ENCODE peak calls at places on chromosomes 16 and 17, in ten cellular contexts. One of them, this sample, is unnamed.

GRCh38 chr17:40312893-40313659 is 4.1 kb downstream of the RARA start:
- DNase-seq in neural progenitor cell: no peak
- DNase-seq in epithelial cell of proximal tubule: no peak
- DNase-seq in GM23338: no peak
- DNase-seq in skeletal muscle cell: no peak
- DNase-seq in adrenal gland: no peak
- DNase-seq in mammary epithelial cell: no peak
- DNase-seq in tibial artery: no peak
- DNase-seq in Caco-2: no peak
- DNase-seq in cardiac muscle cell: no peak
- DNase-seq in this sample: peak; percentile 16

GRCh38 chr16:55832788-55833583 is at the start of gene CES1:
- DNase-seq in tibial artery: peak; percentile 85
- DNase-seq in neural progenitor cell: peak; percentile 88
- DNase-seq in epithelial cell of proximal tubule: no peak
- DNase-seq in GM23338: peak; percentile 67
- DNase-seq in skeletal muscle cell: no peak
- DNase-seq in adrenal gland: peak; percentile 31
- DNase-seq in cardiac muscle cell: no peak
- DNase-seq in mammary epithelial cell: no peak
- DNase-seq in Caco-2: peak; percentile 94
- DNase-seq in this sample: peak; percentile 89

GRCh38 chr17:37493249-37494027 is 3.7 kb downstream of the DUSP14 start:
- DNase-seq in tibial artery: no peak
- DNase-seq in adrenal gland: no peak
- DNase-seq in epithelial cell of proximal tubule: no peak
- DNase-seq in Caco-2: no peak
- DNase-seq in cardiac muscle cell: peak; percentile 56
- DNase-seq in GM23338: no peak
- DNase-seq in neural progenitor cell: no peak
- DNase-seq in mammary epithelial cell: peak; percentile 98
- DNase-seq in skeletal muscle cell: peak; percentile 55
- DNase-seq in this sample: no peak

GRCh38 chr17:40058151-40058784 is 4.1 kb upstream of the MED24 start:
- DNase-seq in Caco-2: no peak
- DNase-seq in neural progenitor cell: no peak
- DNase-seq in epithelial cell of proximal tubule: no peak
- DNase-seq in mammary epithelial cell: no peak
- DNase-seq in cardiac muscle cell: peak; percentile 59
- DNase-seq in adrenal gland: no peak
- DNase-seq in tibial artery: no peak
- DNase-seq in GM23338: no peak
- DNase-seq in skeletal muscle cell: no peak
- DNase-seq in this sample: no peak

GRCh38 chr17:63833026-63833740 is 5.7 kb upstream of the FTSJ3 start:
- DNase-seq in epithelial cell of proximal tubule: no peak
- DNase-seq in tibial artery: no peak
- DNase-seq in adrenal gland: no peak
- DNase-seq in mammary epithelial cell: no peak
- DNase-seq in skeletal muscle cell: no peak
- DNase-seq in cardiac muscle cell: no peak
- DNase-seq in neural progenitor cell: no peak
- DNase-seq in GM23338: no peak
- DNase-seq in Caco-2: no peak
- DNase-seq in this sample: no peak

GRCh38 chr16:305916-306315 is 23.0 kb downstream of the PDIA2 start:
- DNase-seq in tibial artery: no peak
- DNase-seq in adrenal gland: peak; percentile 42
- DNase-seq in neural progenitor cell: no peak
- DNase-seq in skeletal muscle cell: no peak
- DNase-seq in mammary epithelial cell: no peak
- DNase-seq in epithelial cell of proximal tubule: no peak
- DNase-seq in GM23338: no peak
- DNase-seq in Caco-2: no peak
- DNase-seq in cardiac muscle cell: no peak
- DNase-seq in this sample: no peak

GRCh38 chr17:73494955-73495349 is 149.3 kb downstream of the SDK2 start:
- DNase-seq in Caco-2: no peak
- DNase-seq in cardiac muscle cell: no peak
- DNase-seq in skeletal muscle cell: no peak
- DNase-seq in GM23338: no peak
- DNase-seq in adrenal gland: no peak
- DNase-seq in mammary epithelial cell: no peak
- DNase-seq in epithelial cell of proximal tubule: no peak
- DNase-seq in neural progenitor cell: no peak
- DNase-seq in tibial artery: no peak
- DNase-seq in this sample: no peak

GRCh38 chr17:75844530-75845057 is 390 bp upstream of the UNC13D start:
- DNase-seq in epithelial cell of proximal tubule: no peak
- DNase-seq in neural progenitor cell: no peak
- DNase-seq in skeletal muscle cell: no peak
- DNase-seq in adrenal gland: peak; percentile 80
- DNase-seq in GM23338: no peak
- DNase-seq in tibial artery: no peak
- DNase-seq in cardiac muscle cell: no peak
- DNase-seq in Caco-2: peak; percentile 56
- DNase-seq in mammary epithelial cell: peak; percentile 38
- DNase-seq in this sample: no peak

GRCh38 chr17:62859146-62859545 is 51.0 kb upstream of the MARCHF10 start:
- DNase-seq in GM23338: no peak
- DNase-seq in epithelial cell of proximal tubule: no peak
- DNase-seq in cardiac muscle cell: peak; percentile 90
- DNase-seq in tibial artery: peak; percentile 47
- DNase-seq in adrenal gland: no peak
- DNase-seq in skeletal muscle cell: peak; percentile 67
- DNase-seq in neural progenitor cell: no peak
- DNase-seq in Caco-2: no peak
- DNase-seq in mammary epithelial cell: no peak
- DNase-seq in this sample: no peak

GRCh38 chr17:45230410-45230786 is 8.7 kb downstream of the FMNL1 start:
- DNase-seq in epithelial cell of proximal tubule: no peak
- DNase-seq in cardiac muscle cell: no peak
- DNase-seq in GM23338: no peak
- DNase-seq in skeletal muscle cell: no peak
- DNase-seq in adrenal gland: no peak
- DNase-seq in neural progenitor cell: no peak
- DNase-seq in tibial artery: no peak
- DNase-seq in Caco-2: no peak
- DNase-seq in mammary epithelial cell: no peak
- DNase-seq in this sample: no peak

GRCh38 chr16:77374384-77374783 is 60.5 kb downstream of the ADAMTS18 start:
- DNase-seq in Caco-2: peak; percentile 59
- DNase-seq in mammary epithelial cell: peak; percentile 44
- DNase-seq in epithelial cell of proximal tubule: no peak
- DNase-seq in neural progenitor cell: no peak
- DNase-seq in skeletal muscle cell: no peak
- DNase-seq in adrenal gland: no peak
- DNase-seq in tibial artery: no peak
- DNase-seq in cardiac muscle cell: no peak
- DNase-seq in GM23338: peak; percentile 74
- DNase-seq in this sample: no peak

GRCh38 chr17:78817123-78817522 is 23.5 kb downstream of the USP36 start:
- DNase-seq in GM23338: no peak
- DNase-seq in adrenal gland: no peak
- DNase-seq in epithelial cell of proximal tubule: no peak
- DNase-seq in cardiac muscle cell: no peak
- DNase-seq in skeletal muscle cell: no peak
- DNase-seq in Caco-2: no peak
- DNase-seq in tibial artery: no peak
- DNase-seq in neural progenitor cell: no peak
- DNase-seq in mammary epithelial cell: no peak
- DNase-seq in this sample: no peak

GRCh38 chr17:39927928-39928867 is 666 bp downstream of the LRRC3C start:
- DNase-seq in tibial artery: peak; percentile 40
- DNase-seq in mammary epithelial cell: no peak
- DNase-seq in neural progenitor cell: peak; percentile 75
- DNase-seq in epithelial cell of proximal tubule: no peak
- DNase-seq in adrenal gland: peak; percentile 38
- DNase-seq in cardiac muscle cell: no peak
- DNase-seq in Caco-2: peak; percentile 65
- DNase-seq in GM23338: peak; percentile 88
- DNase-seq in skeletal muscle cell: no peak
- DNase-seq in this sample: peak; percentile 51

GRCh38 chr17:43543300-43543699 is 2.8 kb downstream of the ETV4 start:
- DNase-seq in Caco-2: no peak
- DNase-seq in GM23338: peak; percentile 49
- DNase-seq in mammary epithelial cell: no peak
- DNase-seq in cardiac muscle cell: no peak
- DNase-seq in epithelial cell of proximal tubule: no peak
- DNase-seq in adrenal gland: no peak
- DNase-seq in neural progenitor cell: peak; percentile 28
- DNase-seq in tibial artery: no peak
- DNase-seq in skeletal muscle cell: no peak
- DNase-seq in this sample: no peak

GRCh38 chr16:25030420-25031131 is 15.4 kb upstream of the ARHGAP17 start:
- DNase-seq in cardiac muscle cell: no peak
- DNase-seq in adrenal gland: no peak
- DNase-seq in epithelial cell of proximal tubule: no peak
- DNase-seq in skeletal muscle cell: no peak
- DNase-seq in neural progenitor cell: no peak
- DNase-seq in tibial artery: no peak
- DNase-seq in mammary epithelial cell: no peak
- DNase-seq in GM23338: no peak
- DNase-seq in Caco-2: no peak
- DNase-seq in this sample: no peak

GRCh38 chr16:27430923-27431484 is 29.0 kb downstream of the IL21R start:
- DNase-seq in mammary epithelial cell: no peak
- DNase-seq in epithelial cell of proximal tubule: no peak
- DNase-seq in tibial artery: no peak
- DNase-seq in neural progenitor cell: no peak
- DNase-seq in cardiac muscle cell: peak; percentile 26
- DNase-seq in adrenal gland: no peak
- DNase-seq in skeletal muscle cell: peak; percentile 24
- DNase-seq in GM23338: no peak
- DNase-seq in Caco-2: no peak
- DNase-seq in this sample: no peak

GRCh38 chr17:42248351-42249179 is 27.6 kb downstream of the STAT5B start:
- DNase-seq in mammary epithelial cell: no peak
- DNase-seq in neural progenitor cell: peak; percentile 47
- DNase-seq in tibial artery: peak; percentile 91
- DNase-seq in GM23338: peak; percentile 32
- DNase-seq in cardiac muscle cell: peak; percentile 98
- DNase-seq in Caco-2: no peak
- DNase-seq in adrenal gland: peak; percentile 94
- DNase-seq in skeletal muscle cell: peak; percentile 65
- DNase-seq in epithelial cell of proximal tubule: peak; percentile 59
- DNase-seq in this sample: peak; percentile 60

GRCh38 chr17:67496286-67496685 is 119.2 kb downstream of the PITPNC1 start:
- DNase-seq in adrenal gland: no peak
- DNase-seq in epithelial cell of proximal tubule: no peak
- DNase-seq in GM23338: no peak
- DNase-seq in cardiac muscle cell: no peak
- DNase-seq in mammary epithelial cell: no peak
- DNase-seq in neural progenitor cell: no peak
- DNase-seq in skeletal muscle cell: peak; percentile 76
- DNase-seq in Caco-2: no peak
- DNase-seq in tibial artery: no peak
- DNase-seq in this sample: no peak

GRCh38 chr16:15971435-15971805 is 22.0 kb downstream of the ABCC1 start:
- DNase-seq in epithelial cell of proximal tubule: no peak
- DNase-seq in skeletal muscle cell: no peak
- DNase-seq in tibial artery: no peak
- DNase-seq in GM23338: peak; percentile 67
- DNase-seq in neural progenitor cell: no peak
- DNase-seq in Caco-2: no peak
- DNase-seq in cardiac muscle cell: no peak
- DNase-seq in mammary epithelial cell: no peak
- DNase-seq in adrenal gland: no peak
- DNase-seq in this sample: no peak

GRCh38 chr16:66832661-66833305 is 2.0 kb upstream of the NAE1 start:
- DNase-seq in Caco-2: no peak
- DNase-seq in mammary epithelial cell: peak; percentile 71
- DNase-seq in adrenal gland: no peak
- DNase-seq in cardiac muscle cell: no peak
- DNase-seq in epithelial cell of proximal tubule: no peak
- DNase-seq in skeletal muscle cell: no peak
- DNase-seq in tibial artery: no peak
- DNase-seq in GM23338: no peak
- DNase-seq in neural progenitor cell: no peak
- DNase-seq in this sample: no peak

GRCh38 chr17:57257911-57258885 is 1.9 kb downstream of the MSI2 start:
- DNase-seq in skeletal muscle cell: no peak
- DNase-seq in neural progenitor cell: peak; percentile 69
- DNase-seq in GM23338: peak; percentile 65
- DNase-seq in Caco-2: peak; percentile 24
- DNase-seq in adrenal gland: no peak
- DNase-seq in tibial artery: no peak
- DNase-seq in cardiac muscle cell: peak; percentile 54
- DNase-seq in epithelial cell of proximal tubule: no peak
- DNase-seq in mammary epithelial cell: no peak
- DNase-seq in this sample: no peak

GRCh38 chr17:9151091-9151490 is 129.8 kb downstream of the NTN1 start:
- DNase-seq in skeletal muscle cell: no peak
- DNase-seq in mammary epithelial cell: no peak
- DNase-seq in adrenal gland: no peak
- DNase-seq in epithelial cell of proximal tubule: no peak
- DNase-seq in Caco-2: peak; percentile 73
- DNase-seq in GM23338: no peak
- DNase-seq in cardiac muscle cell: no peak
- DNase-seq in neural progenitor cell: peak; percentile 77
- DNase-seq in tibial artery: no peak
- DNase-seq in this sample: no peak
- H3K4me3 ChIP-seq in skeletal muscle cell: no peak overlapping the region
- H3K4me3 ChIP-seq in mammary epithelial cell: no peak overlapping the region
- H3K4me3 ChIP-seq in adrenal gland: no peak overlapping the region
- H3K4me3 ChIP-seq in epithelial cell of proximal tubule: no peak overlapping the region
- H3K4me3 ChIP-seq in Caco-2: no peak overlapping the region
- H3K4me3 ChIP-seq in GM23338: no peak overlapping the region
- H3K4me3 ChIP-seq in cardiac muscle cell: no peak overlapping the region
- H3K4me3 ChIP-seq in neural progenitor cell: no peak overlapping the region
- H3K4me3 ChIP-seq in tibial artery: no peak overlapping the region
- H3K4me3 ChIP-seq in this sample: no peak overlapping the region

GRCh38 chr16:2091722-2092620 is 43.7 kb downstream of the PKD1 start:
- DNase-seq in GM23338: peak; percentile 52
- DNase-seq in neural progenitor cell: peak; percentile 40
- DNase-seq in adrenal gland: no peak
- DNase-seq in mammary epithelial cell: no peak
- DNase-seq in tibial artery: no peak
- DNase-seq in cardiac muscle cell: no peak
- DNase-seq in skeletal muscle cell: no peak
- DNase-seq in Caco-2: peak; percentile 38
- DNase-seq in epithelial cell of proximal tubule: no peak
- DNase-seq in this sample: no peak
- H3K4me3 ChIP-seq in GM23338: peak overlapping the region; percentile 58
- H3K4me3 ChIP-seq in neural progenitor cell: peak overlapping the region; percentile 48
- H3K4me3 ChIP-seq in adrenal gland: no peak overlapping the region
- H3K4me3 ChIP-seq in mammary epithelial cell: no peak overlapping the region
- H3K4me3 ChIP-seq in tibial artery: no peak overlapping the region
- H3K4me3 ChIP-seq in cardiac muscle cell: peak overlapping the region; percentile 15
- H3K4me3 ChIP-seq in skeletal muscle cell: no peak overlapping the region
- H3K4me3 ChIP-seq in Caco-2: peak overlapping the region; percentile 62
- H3K4me3 ChIP-seq in epithelial cell of proximal tubule: peak overlapping the region; percentile 31
- H3K4me3 ChIP-seq in this sample: peak overlapping the region; percentile 30

GRCh38 chr16:58046936-58047335 is 21.4 kb downstream of the MMP15 start:
- DNase-seq in Caco-2: no peak
- DNase-seq in adrenal gland: no peak
- DNase-seq in skeletal muscle cell: no peak
- DNase-seq in neural progenitor cell: no peak
- DNase-seq in tibial artery: no peak
- DNase-seq in mammary epithelial cell: no peak
- DNase-seq in GM23338: no peak
- DNase-seq in epithelial cell of proximal tubule: no peak
- DNase-seq in cardiac muscle cell: no peak
- DNase-seq in this sample: no peak
- H3K4me3 ChIP-seq in Caco-2: no peak overlapping the region
- H3K4me3 ChIP-seq in adrenal gland: no peak overlapping the region
- H3K4me3 ChIP-seq in skeletal muscle cell: no peak overlapping the region
- H3K4me3 ChIP-seq in neural progenitor cell: no peak overlapping the region
- H3K4me3 ChIP-seq in tibial artery: no peak overlapping the region
- H3K4me3 ChIP-seq in mammary epithelial cell: no peak overlapping the region
- H3K4me3 ChIP-seq in GM23338: no peak overlapping the region
- H3K4me3 ChIP-seq in epithelial cell of proximal tubule: no peak overlapping the region
- H3K4me3 ChIP-seq in cardiac muscle cell: no peak overlapping the region
- H3K4me3 ChIP-seq in this sample: no peak overlapping the region

GRCh38 chr16:87806246-87806607 is 40.4 kb upstream of the KLHDC4 start:
- DNase-seq in Caco-2: no peak
- DNase-seq in tibial artery: no peak
- DNase-seq in epithelial cell of proximal tubule: no peak
- DNase-seq in GM23338: no peak
- DNase-seq in neural progenitor cell: no peak
- DNase-seq in cardiac muscle cell: no peak
- DNase-seq in mammary epithelial cell: peak; percentile 71
- DNase-seq in skeletal muscle cell: no peak
- DNase-seq in adrenal gland: no peak
- DNase-seq in this sample: no peak
- H3K4me3 ChIP-seq in Caco-2: peak overlapping the region; percentile 16
- H3K4me3 ChIP-seq in tibial artery: peak overlapping the region; percentile 43
- H3K4me3 ChIP-seq in epithelial cell of proximal tubule: peak overlapping the region; percentile 30
- H3K4me3 ChIP-seq in GM23338: no peak overlapping the region
- H3K4me3 ChIP-seq in neural progenitor cell: no peak overlapping the region
- H3K4me3 ChIP-seq in cardiac muscle cell: no peak overlapping the region
- H3K4me3 ChIP-seq in mammary epithelial cell: peak overlapping the region; percentile 34
- H3K4me3 ChIP-seq in skeletal muscle cell: peak overlapping the region; percentile 41
- H3K4me3 ChIP-seq in adrenal gland: no peak overlapping the region
- H3K4me3 ChIP-seq in this sample: peak overlapping the region; percentile 66